ENCODE peak calls at places on chromosome 18, in four cellular contexts. B is K562, N is GM12878, O is HepG2. F is an unnamed sample.

GRCh38 chr18:9919564-9920232 is 5.9 kb downstream of the VAPA start:
- DNase-seq in B (no peak), N (no peak), O (no peak), F (no peak)

GRCh38 chr18:73861771-73862170 is 285.9 kb downstream of the FBXO15 start:
- DNase-seq in B (no peak), N (no peak), O (no peak), F (no peak)

GRCh38 chr18:78722959-78723706 is 256.5 kb upstream of the SALL3 start:
- DNase-seq in B (no peak), N (no peak), O (no peak), F (no peak)

GRCh38 chr18:11324956-11325873 is 175.8 kb upstream of the PIEZO2 start:
- DNase-seq in B (no peak), N (peak), O (peak), F (no peak)

GRCh38 chr18:997499-997898 is 92.8 kb downstream of the ADCYAP1 start:
- DNase-seq in B (no peak), N (no peak), O (no peak), F (no peak)

GRCh38 chr18:10488022-10488421 is 33.6 kb downstream of the APCDD1 start:
- DNase-seq in B (no peak), N (no peak), O (no peak), F (no peak)

GRCh38 chr18:75170022-75170789 is 38.7 kb downstream of the PTGR3 start:
- DNase-seq in B (no peak), N (no peak), O (peak), F (no peak)

GRCh38 chr18:74196220-74197119 is 48.1 kb downstream of the TIMM21 start:
- DNase-seq in B (peak), N (peak), O (peak), F (peak)

GRCh38 chr18:304887-305529 is 37.2 kb upstream of the THOC1 start:
- DNase-seq in B (no peak), N (no peak), O (no peak), F (no peak)

GRCh38 chr18:39057423-39058057 is 1491.9 kb upstream of the CELF4 start:
- DNase-seq in B (no peak), N (no peak), O (no peak), F (no peak)

GRCh38 chr18:8863427-8863826 is 158.1 kb downstream of the MTCL1 start:
- DNase-seq in B (no peak), N (no peak), O (no peak), F (no peak)

DNA sequence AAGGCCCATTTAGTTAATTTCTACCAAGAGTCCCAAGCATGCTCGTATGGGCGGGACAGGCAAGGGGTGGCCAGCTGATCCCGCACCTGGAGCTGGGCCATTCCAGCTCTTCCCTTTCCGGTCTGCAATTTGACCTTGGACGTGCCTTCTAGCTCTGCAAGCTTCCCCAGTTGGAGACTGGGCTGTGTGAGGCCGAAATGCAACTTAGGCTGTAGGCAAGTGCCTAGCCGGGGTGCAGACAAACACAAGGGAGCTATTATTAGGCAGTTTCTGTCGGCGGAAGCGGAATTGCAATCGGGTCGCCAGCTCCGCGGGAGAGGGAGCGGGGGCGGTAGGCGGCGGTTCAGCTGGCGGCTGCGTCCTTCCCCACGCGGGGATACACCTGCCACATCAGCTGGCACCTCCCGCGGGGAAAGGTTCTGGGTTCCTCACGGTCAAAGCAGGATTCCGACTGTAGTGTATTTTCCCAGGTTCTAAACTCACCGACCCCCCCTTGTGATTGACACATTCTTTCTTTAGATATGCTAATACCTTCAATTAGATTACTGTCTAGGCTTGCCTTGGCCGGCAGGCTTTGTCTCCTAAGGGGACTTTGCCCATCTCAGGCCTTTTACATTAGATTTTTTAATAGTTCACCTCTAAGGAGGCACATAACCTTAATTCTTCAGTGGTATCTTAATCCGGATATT is 17.1 kb upstream of the ZNF532 start:
- DNase-seq in B (no peak), N (no peak), O (no peak), F (no peak)
- TF ChIP-seq BHLHE40 in B (no peak), N (no peak), O (no peak), F (no peak)

GRCh38 chr18:79797518-79798345 is at the start of gene KCNG2:
- DNase-seq in B (no peak), N (no peak), O (no peak), F (peak)
- TF ChIP-seq FOXM1 in B (no peak), N (no peak), O (no peak), F (no peak)

DNA sequence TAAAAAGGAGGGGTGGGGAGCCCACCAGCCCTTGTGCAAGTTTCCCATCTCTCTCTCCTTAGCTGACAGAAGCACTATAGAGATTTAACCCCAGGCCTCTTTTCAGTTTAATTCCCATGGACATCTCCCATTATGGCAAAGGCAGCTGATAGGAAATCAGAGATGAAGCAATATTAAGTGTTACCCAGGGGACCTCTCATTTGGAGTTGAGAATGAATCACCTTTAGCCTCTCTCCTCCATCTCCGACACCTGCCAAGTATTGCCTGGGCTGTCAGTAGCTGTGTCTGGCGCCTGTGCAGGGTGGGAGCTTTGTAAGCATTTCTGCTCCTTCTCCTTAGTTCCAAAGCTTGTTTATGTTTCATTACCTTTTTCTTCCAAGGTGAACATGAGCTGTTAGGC is 109.0 kb downstream of the AQP4 start:
- DNase-seq in B (no peak), N (no peak), O (no peak), F (no peak)
- TF ChIP-seq BHLHE40 in B (no peak), N (no peak), O (no peak), F (no peak)

DNA sequence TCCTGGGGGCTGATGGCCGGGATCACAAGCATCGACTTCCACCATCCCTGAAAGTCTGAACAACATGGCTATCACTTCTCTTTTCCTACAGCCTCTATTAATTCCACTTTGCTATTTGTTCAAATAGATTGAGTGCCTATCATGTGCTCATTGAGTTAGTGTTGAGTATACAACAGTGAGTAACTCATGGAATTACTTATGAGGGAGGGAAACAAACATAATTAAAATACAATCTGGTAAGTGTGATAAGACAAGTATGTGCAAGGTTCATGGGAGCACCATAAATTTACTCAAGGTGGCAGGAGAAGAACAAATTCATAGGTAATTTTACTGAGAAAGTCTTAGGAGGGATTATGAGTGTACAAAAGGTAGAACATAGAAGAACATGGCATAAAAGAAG is 86.4 kb downstream of the MEP1B start:
- DNase-seq in B (no peak), N (no peak), O (no peak), F (no peak)
- TF ChIP-seq FOXM1 in B (no peak), N (no peak), O (no peak), F (no peak)

GRCh38 chr18:59464521-59464920 is 105.5 kb upstream of the LMAN1 start:
- DNase-seq in B (no peak), N (no peak), O (no peak), F (no peak)
- TF ChIP-seq BHLHE40 in B (no peak), N (no peak), O (no peak), F (no peak)

GRCh38 chr18:31039426-31039825 is 3.1 kb downstream of the DSC3 start:
- DNase-seq in B (no peak), N (no peak), O (no peak), F (no peak)
- TF ChIP-seq FOXM1 in B (no peak), N (no peak), O (no peak), F (no peak)

GRCh38 chr18:52345428-52345827 is 5.4 kb downstream of the DCC start:
- DNase-seq in B (no peak), N (no peak), O (no peak), F (no peak)

GRCh38 chr18:52340466-52341378 is 725 bp downstream of the DCC start:
- DNase-seq in B (no peak), N (no peak), O (no peak), F (no peak)

GRCh38 chr18:52343731-52344340 is 3.8 kb downstream of the DCC start:
- DNase-seq in B (no peak), N (no peak), O (no peak), F (no peak)

GRCh38 chr18:52341617-52342381 is 1.8 kb downstream of the DCC start:
- DNase-seq in B (no peak), N (no peak), O (no peak), F (no peak)

DNA sequence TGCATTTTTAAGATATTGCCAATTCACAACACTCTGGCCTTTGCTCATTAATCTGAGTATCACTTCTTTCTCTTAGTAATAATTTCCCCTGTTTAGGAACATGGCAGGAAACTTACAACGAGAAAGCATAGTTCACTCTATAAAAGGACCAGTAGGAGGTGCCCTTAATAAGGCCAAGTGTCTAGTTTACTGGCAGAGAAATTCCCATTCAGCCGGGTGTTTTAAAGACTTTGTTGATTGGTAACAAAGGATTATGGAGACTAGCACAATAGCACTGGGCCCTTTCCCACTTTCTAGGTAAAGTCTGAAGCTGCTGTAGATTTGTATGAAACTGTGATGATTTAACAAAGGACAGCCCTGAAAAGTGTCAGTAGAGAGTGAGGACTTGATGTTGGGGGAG is 3.1 kb downstream of the DCC start:
- DNase-seq in B (no peak), N (no peak), O (no peak), F (no peak)
- TF ChIP-seq BHLHE40 in B (no peak), N (no peak), O (no peak), F (no peak)

GRCh38 chr18:76806301-76806700 is 16.1 kb upstream of the ZNF236 start:
- DNase-seq in B (no peak), N (no peak), O (no peak), F (no peak)
- TF ChIP-seq FOXM1 in B (no peak), N (no peak), O (no peak), F (no peak)

GRCh38 chr18:14975431-14975830 is 227.5 kb downstream of the ANKRD30B start:
- DNase-seq in B (no peak), N (no peak), O (no peak), F (no peak)

GRCh38 chr18:14979875-14980274 is 231.9 kb downstream of the ANKRD30B start:
- DNase-seq in B (no peak), N (no peak), O (no peak), F (no peak)

GRCh38 chr18:14976736-14977430 is 228.9 kb downstream of the ANKRD30B start:
- DNase-seq in B (no peak), N (no peak), O (no peak), F (no peak)

GRCh38 chr18:14978191-14978590 is 230.2 kb downstream of the ANKRD30B start:
- DNase-seq in B (no peak), N (no peak), O (no peak), F (no peak)

GRCh38 chr18:14978962-14979535 is 231.1 kb downstream of the ANKRD30B start:
- DNase-seq in B (peak), N (no peak), O (peak), F (peak)
- TF ChIP-seq BHLHE40 in B (no peak), N (no peak), O (no peak), F (no peak)

GRCh38 chr18:22399949-22400348 is 17.8 kb downstream of the CTAGE1 start:
- DNase-seq in B (no peak), N (no peak), O (no peak), F (no peak)
- TF ChIP-seq FOXM1 in B (no peak), N (no peak), O (no peak), F (no peak)

F was measured in HEK293T.